ENCODE peak calls at places on chromosomes 3 and 15, in nine cellular contexts. One of them, this sample, is unnamed.

GRCh38 chr3:80338366-80338765 is 570.6 kb upstream of the ROBO1 start:
- DNase-seq in ELR: peak
- DNase-seq in stimulated activated CD8-positive, alpha-beta memory T cell treated with anti-CD3 and anti-CD28 coated beads, Interleukin-7, amount 100 ng/mL, for 48 hours: no peak
- DNase-seq in SHP77: no peak
- DNase-seq in left cardiac atrium: no peak
- DNase-seq in BE2C: no peak
- DNase-seq in progenitor cell of endocrine pancreas: no peak
- DNase-seq in RWPE1: no peak
- DNase-seq in GM10248: no peak
- DNase-seq in this sample: no peak

GRCh38 chr15:84752700-84753099 is 4.3 kb downstream of the ZNF592 start:
- DNase-seq in progenitor cell of endocrine pancreas: no peak
- DNase-seq in GM10248: no peak
- DNase-seq in stimulated activated CD8-positive, alpha-beta memory T cell treated with anti-CD3 and anti-CD28 coated beads, Interleukin-7, amount 100 ng/mL, for 48 hours: no peak
- DNase-seq in BE2C: no peak
- DNase-seq in left cardiac atrium: no peak
- DNase-seq in SHP77: no peak
- DNase-seq in RWPE1: no peak
- DNase-seq in ELR: peak
- DNase-seq in this sample: no peak

GRCh38 chr3:126087552-126088175 is 3.7 kb upstream of the SLC41A3 start:
- DNase-seq in ELR: peak
- DNase-seq in BE2C: no peak
- DNase-seq in SHP77: no peak
- DNase-seq in left cardiac atrium: no peak
- DNase-seq in progenitor cell of endocrine pancreas: no peak
- DNase-seq in GM10248: no peak
- DNase-seq in RWPE1: no peak
- DNase-seq in stimulated activated CD8-positive, alpha-beta memory T cell treated with anti-CD3 and anti-CD28 coated beads, Interleukin-7, amount 100 ng/mL, for 48 hours: no peak
- DNase-seq in this sample: no peak

GRCh38 chr3:182116386-182116785 is 404.7 kb downstream of the SOX2 start:
- DNase-seq in left cardiac atrium: no peak
- DNase-seq in SHP77: no peak
- DNase-seq in BE2C: no peak
- DNase-seq in ELR: no peak
- DNase-seq in progenitor cell of endocrine pancreas: no peak
- DNase-seq in GM10248: no peak
- DNase-seq in stimulated activated CD8-positive, alpha-beta memory T cell treated with anti-CD3 and anti-CD28 coated beads, Interleukin-7, amount 100 ng/mL, for 48 hours: no peak
- DNase-seq in RWPE1: no peak
- DNase-seq in this sample: no peak

GRCh38 chr3:161266731-161267150 is 45.6 kb downstream of the NMD3 start:
- DNase-seq in GM10248: no peak
- DNase-seq in ELR: peak
- DNase-seq in stimulated activated CD8-positive, alpha-beta memory T cell treated with anti-CD3 and anti-CD28 coated beads, Interleukin-7, amount 100 ng/mL, for 48 hours: no peak
- DNase-seq in BE2C: no peak
- DNase-seq in SHP77: peak
- DNase-seq in progenitor cell of endocrine pancreas: no peak
- DNase-seq in left cardiac atrium: no peak
- DNase-seq in RWPE1: peak
- DNase-seq in this sample: no peak

GRCh38 chr3:178202199-178202598 is 334.0 kb upstream of the KCNMB2 start:
- DNase-seq in GM10248: no peak
- DNase-seq in SHP77: no peak
- DNase-seq in RWPE1: no peak
- DNase-seq in stimulated activated CD8-positive, alpha-beta memory T cell treated with anti-CD3 and anti-CD28 coated beads, Interleukin-7, amount 100 ng/mL, for 48 hours: no peak
- DNase-seq in progenitor cell of endocrine pancreas: no peak
- DNase-seq in ELR: no peak
- DNase-seq in BE2C: no peak
- DNase-seq in left cardiac atrium: no peak
- DNase-seq in this sample: no peak

GRCh38 chr15:35725353-35725752 is 179.4 kb upstream of the DPH6 start:
- DNase-seq in ELR: peak
- DNase-seq in SHP77: no peak
- DNase-seq in left cardiac atrium: no peak
- DNase-seq in RWPE1: peak
- DNase-seq in GM10248: no peak
- DNase-seq in BE2C: no peak
- DNase-seq in progenitor cell of endocrine pancreas: no peak
- DNase-seq in stimulated activated CD8-positive, alpha-beta memory T cell treated with anti-CD3 and anti-CD28 coated beads, Interleukin-7, amount 100 ng/mL, for 48 hours: no peak
- DNase-seq in this sample: no peak

GRCh38 chr3:31423522-31423921 is 109.2 kb upstream of the STT3B start:
- DNase-seq in GM10248: no peak
- DNase-seq in progenitor cell of endocrine pancreas: no peak
- DNase-seq in ELR: peak
- DNase-seq in SHP77: no peak
- DNase-seq in BE2C: no peak
- DNase-seq in stimulated activated CD8-positive, alpha-beta memory T cell treated with anti-CD3 and anti-CD28 coated beads, Interleukin-7, amount 100 ng/mL, for 48 hours: no peak
- DNase-seq in RWPE1: no peak
- DNase-seq in left cardiac atrium: no peak
- DNase-seq in this sample: no peak

This sample was measured in glutamatergic neuron.